ENCODE peak calls at places on chromosomes 5 and 9, in five cellular contexts. One of them, this sample, is unnamed.

GRCh38 chr5:10719965-10720364 is 41.1 kb downstream of the DAP start:
- DNase-seq in A549: peak
- DNase-seq in uterus: no peak
- DNase-seq in HFFc6: peak
- DNase-seq in AG04450: peak
- DNase-seq in this sample: peak

GRCh38 chr5:140800816-140801493 is at the start of gene PCDHA3:
- DNase-seq in uterus: no peak
- DNase-seq in A549: peak
- DNase-seq in HFFc6: no peak
- DNase-seq in AG04450: no peak
- DNase-seq in this sample: no peak

GRCh38 chr9:30258079-30258478 is 2126.4 kb upstream of the ACO1 start:
- DNase-seq in AG04450: no peak
- DNase-seq in A549: no peak
- DNase-seq in HFFc6: no peak
- DNase-seq in uterus: no peak
- DNase-seq in this sample: no peak

GRCh38 chr9:89941875-89942274 is 337.1 kb downstream of the GADD45G start:
- DNase-seq in uterus: peak
- DNase-seq in AG04450: peak
- DNase-seq in A549: peak
- DNase-seq in HFFc6: no peak
- DNase-seq in this sample: peak

GRCh38 chr5:139140631-139141071 is 57.5 kb downstream of the SIL1 start:
- DNase-seq in uterus: no peak
- DNase-seq in HFFc6: peak
- DNase-seq in AG04450: no peak
- DNase-seq in A549: no peak
- DNase-seq in this sample: no peak

GRCh38 chr5:119269061-119269579 is 86.7 kb upstream of the TNFAIP8 start:
- DNase-seq in AG04450: no peak
- DNase-seq in uterus: peak
- DNase-seq in A549: peak
- DNase-seq in HFFc6: peak
- DNase-seq in this sample: no peak

GRCh38 chr5:138032028-138032571 is 779 bp downstream of the FAM13B start:
- DNase-seq in AG04450: no peak
- DNase-seq in HFFc6: peak
- DNase-seq in A549: no peak
- DNase-seq in uterus: peak
- DNase-seq in this sample: no peak

GRCh38 chr5:112863549-112863948 is 2.5 kb downstream of the SRP19 start:
- DNase-seq in AG04450: no peak
- DNase-seq in A549: no peak
- DNase-seq in HFFc6: no peak
- DNase-seq in uterus: no peak
- DNase-seq in this sample: no peak

GRCh38 chr9:131319486-131319885 is 30.0 kb downstream of the PLPP7 start:
- DNase-seq in HFFc6: no peak
- DNase-seq in uterus: no peak
- DNase-seq in AG04450: no peak
- DNase-seq in A549: no peak
- DNase-seq in this sample: no peak

GRCh38 chr9:116434314-116434713 is 252.8 kb upstream of the TRIM32 start:
- DNase-seq in uterus: no peak
- DNase-seq in HFFc6: no peak
- DNase-seq in A549: no peak
- DNase-seq in AG04450: no peak
- DNase-seq in this sample: no peak

GRCh38 chr5:78806544-78806943 is 158.0 kb upstream of the LHFPL2 start:
- DNase-seq in uterus: no peak
- DNase-seq in AG04450: peak
- DNase-seq in HFFc6: peak
- DNase-seq in A549: no peak
- DNase-seq in this sample: peak